ENCODE peak calls at places on chromosomes 2 and 18, in six cellular contexts. G, C, R, J, M and Q are unnamed samples.

GRCh38 chr2:10331702-10332401 is 29.1 kb downstream of the HPCAL1 start:
- DNase-seq in R (no peak), J (no peak), C (peak; percentile 66), M (no peak), G (peak; percentile 49), Q (no peak)

GRCh38 chr2:227256605-227257004 is 68.4 kb upstream of the MFF start:
- DNase-seq in G (no peak), J (no peak), C (no peak), R (no peak), M (no peak), Q (no peak)

GRCh38 chr18:70499218-70499691 is 210.4 kb downstream of the SOCS6 start:
- DNase-seq in R (no peak), C (no peak), G (no peak), M (no peak), J (no peak), Q (no peak)

GRCh38 chr18:13258792-13259385 is 40.3 kb downstream of the LDLRAD4 start:
- DNase-seq in G (no peak), C (peak; percentile 51), J (no peak), R (no peak), M (no peak), Q (no peak)

GRCh38 chr2:188473306-188473705 is 181.6 kb downstream of the GULP1 start:
- DNase-seq in J (no peak), C (no peak), G (no peak), M (peak; percentile 29), R (no peak), Q (no peak)

GRCh38 chr2:173090291-173090877 is 14.7 kb downstream of the MAP3K20 start:
- DNase-seq in G (no peak), J (peak; percentile 52), R (no peak), M (no peak), C (no peak), Q (no peak)

GRCh38 chr18:49728542-49728941 is 84.8 kb downstream of the ACAA2 start:
- DNase-seq in M (peak; percentile 53), C (no peak), R (no peak), G (no peak), J (peak; percentile 35), Q (peak; percentile 34)

GRCh38 chr2:10659898-10660568 is 29.7 kb downstream of the NOL10 start:
- DNase-seq in R (peak; percentile 66), G (peak; percentile 15), M (peak; percentile 80), C (no peak), J (peak; percentile 69), Q (peak; percentile 64)

GRCh38 chr18:22504665-22505064 is 87.0 kb upstream of the CTAGE1 start:
- DNase-seq in R (peak; percentile 21), G (no peak), M (no peak), C (no peak), J (peak; percentile 25), Q (no peak)

GRCh38 chr2:176999331-176999730 is 213.3 kb upstream of the HNRNPA3 start:
- DNase-seq in G (no peak), R (no peak), M (peak; percentile 21), C (no peak), J (no peak), Q (no peak)